ENCODE peak calls at places on chromosomes 1 and 21, in nine cellular contexts. M, Q, H, E, X, I, Z, J and L are unnamed samples.

GRCh38 chr1:72366473-72366872 is 84.1 kb upstream of the NEGR1 start:
- DNase-seq in J (no peak), X (no peak), Z (no peak), M (no peak), Q (no peak), H (no peak), I (no peak), E (no peak), L (no peak)

GRCh38 chr1:9700340-9700739 is 48.8 kb downstream of the PIK3CD start:
- DNase-seq in E (no peak), H (no peak), M (peak; percentile 73), Q (no peak), J (no peak), Z (no peak), X (no peak), I (no peak), L (no peak)

GRCh38 chr21:29125199-29125598 is 5.2 kb upstream of the MAP3K7CL start:
- DNase-seq in E (no peak), M (no peak), Q (no peak), H (no peak), X (no peak), Z (no peak), I (no peak), J (no peak), L (no peak)

GRCh38 chr1:210373628-210373877 is 44.9 kb downstream of the HHAT start:
- DNase-seq in Z (no peak), M (peak; percentile 91), Q (no peak), E (no peak), H (no peak), X (no peak), I (no peak), J (no peak), L (no peak)

GRCh38 chr1:143691971-143692529 is 279.7 kb downstream of the FAM72C start:
- DNase-seq in X (no peak), Q (no peak), E (no peak), H (no peak), M (no peak), Z (no peak), I (no peak), J (no peak), L (no peak)

GRCh38 chr1:152886758-152887409 is 8.8 kb downstream of the SMCP start:
- DNase-seq in E (no peak), I (no peak), M (no peak), Q (no peak), H (no peak), Z (no peak), J (no peak), X (no peak), L (no peak)

GRCh38 chr1:244075247-244075722 is 24.2 kb downstream of the ZBTB18 start:
- DNase-seq in I (no peak), Q (no peak), E (no peak), J (no peak), H (no peak), X (no peak), Z (no peak), M (no peak), L (no peak)

GRCh38 chr1:158362941-158363340 is 9.2 kb downstream of the CD1E start:
- DNase-seq in J (no peak), I (no peak), X (no peak), Q (no peak), H (no peak), M (no peak), E (no peak), Z (no peak), L (no peak)

GRCh38 chr1:156104065-156104810 is 10.3 kb upstream of the LMNA start:
- DNase-seq in I (no peak), Z (peak; percentile 41), X (peak; percentile 69), H (peak; percentile 52), J (peak; percentile 92), E (peak; percentile 83), M (no peak), Q (peak; percentile 79), L (no peak)

GRCh38 chr1:25642710-25643109 is 26.1 kb downstream of the MAN1C1 start:
- DNase-seq in J (peak; percentile 72), H (peak; percentile 86), Q (peak; percentile 55), M (no peak), Z (no peak), X (no peak), I (no peak), E (no peak), L (no peak)

GRCh38 chr1:85200367-85200869 is 398 bp downstream of the SYDE2 start:
- DNase-seq in I (peak; percentile 73), J (peak; percentile 51), Z (no peak), M (no peak), X (no peak), H (peak; percentile 53), Q (peak; percentile 46), E (no peak), L (peak; percentile 25)

GRCh38 chr1:44072204-44072603 is 40.9 kb upstream of the SLC6A9 start:
- DNase-seq in J (peak; percentile 63), I (no peak), M (no peak), H (no peak), Q (no peak), Z (no peak), X (no peak), E (no peak), L (no peak)

GRCh38 chr21:36913247-36914169 is 53.0 kb downstream of the HLCS start:
- DNase-seq in I (no peak), Z (no peak), Q (no peak), J (no peak), X (no peak), E (no peak), H (no peak), M (no peak), L (no peak)

GRCh38 chr1:179094826-179095225 is 13.0 kb downstream of the TOR3A start:
- DNase-seq in I (no peak), H (no peak), Z (no peak), E (no peak), J (no peak), X (no peak), M (no peak), Q (no peak), L (no peak)

GRCh38 chr1:216794541-216795055 is 71.4 kb upstream of the ESRRG start:
- DNase-seq in M (no peak), I (no peak), X (no peak), H (no peak), E (no peak), Z (no peak), J (no peak), Q (no peak), L (no peak)

GRCh38 chr21:44436111-44436611 is 19.1 kb upstream of the LRRC3 start:
- DNase-seq in H (no peak), I (no peak), Q (peak; percentile 1), Z (no peak), X (peak; percentile 7), M (no peak), J (peak; percentile 37), E (peak; percentile 12), L (no peak)
- H3K27ac ChIP-seq in H (no peak overlapping the region), I (no peak overlapping the region), Q (no peak overlapping the region), Z (no peak overlapping the region), X (no peak overlapping the region), M (no peak overlapping the region), J (no peak overlapping the region), E (no peak overlapping the region), L (no peak overlapping the region)

GRCh38 chr1:174005032-174005431 is 17.1 kb downstream of the RC3H1 start:
- DNase-seq in H (no peak), J (no peak), I (no peak), Z (no peak), Q (no peak), E (no peak), X (no peak), M (no peak), L (no peak)

GRCh38 chr1:174003867-174004266 is 18.3 kb downstream of the RC3H1 start:
- DNase-seq in J (no peak), Z (no peak), X (no peak), I (no peak), Q (no peak), H (no peak), E (no peak), M (no peak), L (no peak)

GRCh38 chr1:174008261-174008660 is 13.9 kb downstream of the RC3H1 start:
- DNase-seq in H (no peak), M (no peak), I (no peak), X (no peak), J (no peak), E (no peak), Z (no peak), Q (no peak), L (no peak)

GRCh38 chr1:174008979-174009378 is 13.2 kb downstream of the RC3H1 start:
- DNase-seq in H (no peak), Z (no peak), J (no peak), E (no peak), X (no peak), I (no peak), M (no peak), Q (no peak), L (no peak)

DNA sequence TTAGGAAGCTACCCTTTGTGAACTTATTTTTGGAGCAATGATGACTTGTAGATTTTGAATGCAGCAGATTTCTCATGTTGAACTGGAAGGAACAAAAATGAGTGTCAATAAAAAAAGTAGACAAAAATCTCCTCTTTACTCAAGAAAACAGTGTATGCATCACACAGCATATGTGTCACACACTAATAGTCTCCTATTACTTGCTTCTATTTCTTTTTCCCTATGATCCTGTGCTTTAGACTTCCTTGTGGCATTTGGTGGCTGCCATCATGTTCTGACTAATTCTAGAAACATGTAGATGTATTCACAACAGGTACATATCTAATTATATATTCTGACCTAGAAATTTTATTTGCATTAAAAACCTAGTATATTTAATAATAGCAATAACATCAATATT is 14.3 kb downstream of the RC3H1 start:
- DNase-seq in Q (no peak), Z (no peak), H (no peak), M (no peak), J (no peak), E (no peak), X (no peak), I (no peak), L (no peak)
- H3K27ac ChIP-seq in Q (no peak overlapping the region), Z (no peak overlapping the region), H (no peak overlapping the region), M (no peak overlapping the region), J (no peak overlapping the region), E (peak overlapping the region; percentile 70), X (no peak overlapping the region), I (no peak overlapping the region), L (no peak overlapping the region)

DNA sequence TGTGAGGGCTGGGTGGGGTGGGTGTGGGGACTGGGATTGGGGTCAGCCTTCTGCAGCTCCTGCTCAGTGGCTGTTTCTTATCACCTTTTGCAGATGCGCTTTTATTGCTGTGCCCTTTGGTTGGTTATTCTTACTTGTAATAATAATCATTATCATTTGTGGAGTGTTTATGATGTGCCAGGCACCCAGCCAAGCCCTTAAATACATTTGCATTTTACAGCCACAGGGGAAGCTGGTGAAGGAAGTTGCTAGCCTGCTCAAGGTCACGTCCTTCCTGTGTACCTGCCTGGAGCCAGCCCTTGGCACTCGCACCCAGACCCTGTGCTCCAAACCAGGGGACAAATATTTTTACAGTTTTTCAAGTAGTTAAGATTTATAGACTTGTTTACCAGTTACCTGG is 144.0 kb downstream of the PGBD5 start:
- DNase-seq in E (peak; percentile 12), J (no peak), H (no peak), I (no peak), Q (peak; percentile 87), Z (no peak), X (no peak), M (no peak), L (no peak)
- H3K27ac ChIP-seq in E (no peak overlapping the region), J (no peak overlapping the region), H (no peak overlapping the region), I (no peak overlapping the region), Q (peak overlapping the region; percentile 59), Z (no peak overlapping the region), X (no peak overlapping the region), M (no peak overlapping the region), L (no peak overlapping the region)

DNA sequence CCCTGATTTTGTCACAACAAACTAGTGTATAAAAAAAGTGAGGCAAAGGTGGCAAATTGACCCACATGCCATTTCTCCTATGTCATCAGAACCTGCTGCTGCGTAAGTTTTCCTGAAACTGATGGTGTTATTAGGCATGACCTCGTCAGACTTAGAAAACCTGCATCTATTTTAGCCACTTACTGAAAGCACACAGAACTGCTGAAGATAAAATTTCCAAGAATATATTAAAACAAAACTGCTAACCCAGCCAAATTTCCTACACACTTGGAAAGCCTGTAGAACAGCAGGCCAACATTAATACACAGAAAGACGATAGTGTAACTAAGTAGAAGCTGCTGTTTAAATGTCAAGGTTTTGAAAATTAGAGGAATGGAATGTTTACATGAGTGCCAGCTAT is 674.5 kb upstream of the CXADR start:
- DNase-seq in Q (no peak), X (no peak), J (no peak), H (no peak), M (no peak), Z (no peak), I (no peak), E (no peak), L (no peak)
- H3K27ac ChIP-seq in Q (no peak overlapping the region), X (peak overlapping the region; percentile 3), J (no peak overlapping the region), H (no peak overlapping the region), M (no peak overlapping the region), Z (no peak overlapping the region), I (no peak overlapping the region), E (no peak overlapping the region), L (no peak overlapping the region)